ENCODE peak calls at places on chromosomes 5 and 9, in seven cellular contexts. I is lung, R is psoas muscle, W is Peyer's patch, D is heart right ventricle, E is right atrium auricular region, B is GM23338. C is an unnamed sample.

GRCh38 chr9:117825609-117826347 is 121.6 kb downstream of the TLR4 start:
- DNase-seq in D (no peak), E (no peak), R (no peak), W (peak; percentile 39), I (no peak), B (no peak), C (no peak)

GRCh38 chr5:111079846-111080245 is 8.3 kb downstream of the TSLP start:
- DNase-seq in E (no peak), D (no peak), B (no peak), R (no peak), I (no peak), W (no peak), C (no peak)

GRCh38 chr9:38768351-38768761 is 48.4 kb upstream of the FAM240B start:
- DNase-seq in B (no peak), D (no peak), R (no peak), W (no peak), I (no peak), E (no peak), C (no peak)

GRCh38 chr5:14268236-14268701 is 125.1 kb downstream of the TRIO start:
- DNase-seq in D (no peak), I (no peak), W (no peak), R (peak; percentile 67), B (no peak), E (peak; percentile 72), C (peak; percentile 75)

GRCh38 chr5:175847503-175847902 is 23.9 kb upstream of the CPLX2 start:
- DNase-seq in I (no peak), B (peak; percentile 69), D (no peak), E (no peak), R (no peak), W (no peak), C (no peak)

GRCh38 chr5:102629827-102630605 is 125.1 kb upstream of the PAM start:
- DNase-seq in I (no peak), B (no peak), D (no peak), W (no peak), R (no peak), E (no peak), C (no peak)

GRCh38 chr9:136588663-136589464 is 43.0 kb upstream of the NOTCH1 start:
- DNase-seq in W (no peak), D (peak; percentile 12), B (no peak), R (no peak), E (no peak), I (no peak), C (no peak)

GRCh38 chr9:121816845-121817450 is 165.5 kb downstream of the DAB2IP start:
- DNase-seq in E (no peak), I (no peak), W (no peak), B (no peak), R (no peak), D (no peak), C (no peak)

GRCh38 chr9:36163840-36164175 is 5.4 kb upstream of the CCIN start:
- DNase-seq in W (no peak), I (no peak), B (no peak), E (no peak), R (no peak), D (no peak), C (no peak)

GRCh38 chr9:4781408-4781807 is 11.3 kb upstream of the RCL1 start:
- DNase-seq in R (no peak), E (no peak), W (no peak), I (no peak), B (no peak), D (no peak), C (no peak)

GRCh38 chr9:128026255-128027165 is 40.6 kb downstream of the NAIF1 start:
- DNase-seq in B (no peak), W (peak; percentile 96), R (no peak), D (no peak), I (no peak), E (no peak), C (no peak)

GRCh38 chr5:1366514-1366913 is 21.6 kb upstream of the CLPTM1L start:
- DNase-seq in E (no peak), B (no peak), R (no peak), D (no peak), W (peak; percentile 84), I (no peak), C (no peak)

GRCh38 chr9:18905033-18905882 is 127.8 kb downstream of the SAXO1 start:
- DNase-seq in I (no peak), R (no peak), D (no peak), E (no peak), W (no peak), B (no peak), C (no peak)

GRCh38 chr9:121736147-121736721 is 84.8 kb downstream of the DAB2IP start:
- DNase-seq in E (peak; percentile 74), I (peak; percentile 85), D (peak; percentile 85), R (peak; percentile 79), W (peak; percentile 25), B (peak; percentile 92), C (no peak)

GRCh38 chr5:22541037-22541436 is 312.1 kb downstream of the CDH12 start:
- DNase-seq in R (no peak), E (no peak), W (no peak), B (no peak), D (no peak), I (no peak), C (no peak)

GRCh38 chr5:174951151-174951780 is 226.9 kb downstream of the MSX2 start:
- DNase-seq in D (no peak), E (peak; percentile 60), I (peak; percentile 55), R (peak; percentile 18), W (no peak), B (peak; percentile 90), C (peak; percentile 6)

DNA sequence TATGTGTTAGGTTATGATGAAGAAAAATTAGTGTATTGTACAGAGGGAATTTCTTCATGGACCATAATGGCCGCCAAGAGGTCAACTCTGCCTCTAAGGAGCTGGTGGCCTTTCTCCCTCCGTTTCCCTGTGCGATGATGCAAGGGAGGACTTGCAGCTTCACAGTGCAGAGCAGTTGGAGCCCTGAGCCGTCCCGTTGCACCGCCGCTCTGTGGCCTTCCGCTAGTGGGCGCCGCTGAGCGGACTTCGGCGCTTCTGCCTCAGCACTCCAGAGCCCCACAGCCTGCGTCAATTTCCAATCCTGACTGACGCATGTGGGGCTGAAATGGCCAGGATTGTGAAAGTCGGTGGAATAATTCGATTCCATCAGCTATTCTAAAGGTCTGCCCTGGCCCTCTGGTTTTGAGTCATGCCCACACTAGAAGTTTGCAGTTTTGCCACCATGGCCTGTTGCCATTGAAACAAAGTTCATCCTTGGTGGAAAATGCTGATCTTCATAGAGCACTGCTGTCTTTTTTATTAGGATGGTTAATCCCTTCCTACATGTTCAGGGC is 22.7 kb upstream of the LECT2 start:
- DNase-seq in R (peak; percentile 74), I (peak; percentile 79), W (no peak), E (peak; percentile 81), B (peak; percentile 85), D (peak; percentile 79), C (no peak)
- TF ChIP-seq CTCF in R (peak; percentile 66), I (peak; percentile 71), W (peak; percentile 68), E (peak; percentile 76), B (peak; percentile 86), D (peak; percentile 60), C (no peak)

DNA sequence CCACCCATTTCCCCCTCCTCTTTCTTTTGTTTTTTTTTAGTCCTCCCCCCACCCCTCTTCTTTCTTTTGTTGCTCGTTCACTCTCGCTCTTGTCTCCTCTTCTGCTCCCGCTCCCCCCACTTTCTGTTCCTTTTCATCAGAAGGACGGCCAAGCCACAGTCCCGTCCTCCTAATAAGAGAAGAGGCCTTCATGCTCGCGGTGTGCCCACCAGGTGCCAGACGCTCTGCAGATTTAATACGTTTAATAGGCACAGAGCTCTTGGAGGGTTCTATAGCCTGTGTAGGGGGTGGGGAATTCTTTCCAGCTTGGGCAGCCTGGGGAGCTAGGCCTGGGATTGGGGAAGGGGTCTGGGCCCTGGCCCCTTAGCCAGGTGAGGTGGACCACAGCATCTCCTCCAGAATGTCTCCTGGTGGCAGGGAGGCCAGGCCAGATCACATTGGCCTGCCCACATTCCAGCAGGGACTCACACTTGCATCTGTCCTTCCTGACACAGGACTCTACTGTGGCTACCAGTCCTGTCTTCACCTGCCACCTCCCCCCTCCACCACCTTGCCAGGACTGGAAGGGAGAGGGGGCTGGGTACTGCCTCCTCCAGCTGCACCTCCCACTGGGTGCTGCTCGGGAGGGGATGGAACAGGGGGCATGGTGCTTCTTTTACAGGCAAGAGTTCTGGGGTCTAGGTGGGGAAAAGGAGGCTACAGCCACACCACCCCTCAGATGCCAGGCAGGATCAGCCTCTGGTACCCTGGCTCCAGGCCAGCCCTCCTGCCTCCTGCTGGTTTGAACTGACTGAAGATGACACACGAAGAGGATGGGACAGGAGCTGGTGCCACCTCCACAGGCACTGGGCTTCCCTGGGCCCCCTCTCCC is 6.1 kb upstream of the BARX1 start:
- DNase-seq in I (no peak), E (no peak), W (no peak), B (no peak), R (no peak), D (no peak), C (no peak)
- H3K27me3 ChIP-seq in I (peaks cover 27% of the 10 kb centered on the region), E (peaks cover 48% of the 10 kb centered on the region), W (no peaks in the 10 kb centered on the region), B (peaks cover 67% of the 10 kb centered on the region), R (no peaks in the 10 kb centered on the region), D (peaks cover 79% of the 10 kb centered on the region), C (peaks cover 45% of the 10 kb centered on the region)

DNA sequence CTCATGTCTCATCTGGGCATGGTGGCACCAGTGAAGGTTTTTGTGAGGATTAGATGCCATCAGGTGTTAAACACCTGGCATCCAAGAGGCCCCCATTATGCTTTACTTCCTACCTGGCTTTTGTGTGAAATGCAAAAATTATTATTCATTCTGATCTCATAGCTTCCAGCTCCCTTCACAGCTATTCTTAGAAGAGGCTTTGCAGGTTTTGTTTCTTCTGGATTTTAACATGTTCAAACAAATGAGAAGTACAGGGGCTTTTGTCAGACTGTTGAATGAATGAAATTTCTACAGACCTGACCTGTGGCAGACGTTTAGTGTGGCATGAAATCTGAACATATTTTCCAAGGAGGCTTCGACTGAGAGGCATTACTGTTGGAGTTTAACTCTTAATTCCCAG is 14.3 kb upstream of the CORO2A start:
- DNase-seq in R (no peak), W (no peak), E (no peak), I (no peak), D (no peak), B (no peak), C (no peak)
- H3K4me3 ChIP-seq in R (no peak overlapping the region), W (no peak overlapping the region), E (no peak overlapping the region), I (no peak overlapping the region), D (no peak overlapping the region), B (no peak overlapping the region), C (no peak overlapping the region)

DNA sequence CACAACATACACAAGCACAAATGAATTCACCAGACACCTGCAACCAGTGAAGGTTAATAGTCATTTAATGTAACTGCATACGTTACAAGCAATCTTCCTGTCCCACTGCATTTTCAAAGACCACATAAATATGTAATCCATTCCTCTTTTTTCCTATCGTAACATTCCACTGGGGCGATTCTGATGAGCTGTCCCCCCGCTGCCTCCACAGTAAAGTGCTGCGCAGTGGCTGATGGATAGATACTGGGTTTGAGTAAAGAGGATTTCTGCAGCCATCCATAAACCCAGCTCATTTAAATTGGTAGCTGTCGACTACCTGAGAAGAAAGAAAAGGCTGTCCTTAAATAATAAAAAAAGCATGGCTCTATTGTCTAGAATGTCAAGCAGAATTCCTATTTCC is 181.1 kb downstream of the SPOCK1 start:
- DNase-seq in I (no peak), B (no peak), E (no peak), R (no peak), W (no peak), D (no peak), C (no peak)
- TF ChIP-seq CTCF in I (no peak), B (no peak), E (no peak), R (no peak), W (no peak), D (no peak), C (no peak)